ENCODE peak calls at places on chromosome 20, in ten cellular contexts. L, I, C, B, F, Q, H, S, P and G are unnamed samples. For H3K4me1 and H3K36me3, the result is how much of the 10 kb centered on the place peaks cover.

GRCh38 chr20:23332467-23332866 is 18.1 kb upstream of the NXT1 start:
- DNase-seq in H (no peak), I (no peak), P (no peak), Q (no peak), B (no peak), L (no peak), C (no peak), S (no peak), F (no peak), G (no peak)

GRCh38 chr20:47730744-47731143 is 54.5 kb downstream of the SULF2 start:
- DNase-seq in Q (no peak), H (no peak), C (no peak), B (no peak), P (no peak), I (no peak), L (no peak), S (no peak), F (no peak), G (no peak)

GRCh38 chr20:20580139-20580538 is 132.3 kb downstream of the RALGAPA2 start:
- DNase-seq in S (no peak), B (no peak), Q (no peak), L (no peak), F (no peak), C (no peak), P (no peak), H (no peak), I (no peak), G (no peak)

GRCh38 chr20:46433051-46433450 is 26.6 kb upstream of the ELMO2 start:
- DNase-seq in L (no peak), F (no peak), S (no peak), P (no peak), Q (no peak), C (no peak), B (no peak), H (no peak), I (no peak), G (no peak)

GRCh38 chr20:10565191-10565921 is 108.4 kb downstream of the JAG1 start:
- DNase-seq in F (no peak), H (no peak), I (no peak), C (no peak), P (no peak), B (peak), S (no peak), L (no peak), Q (no peak), G (no peak)

GRCh38 chr20:61896058-61896961 is 169.4 kb downstream of the TAF4 start:
- DNase-seq in S (peak), F (peak), P (no peak), L (peak), I (peak), H (no peak), C (no peak), B (peak), Q (peak), G (peak)

GRCh38 chr20:19944772-19945459 is 72.2 kb upstream of the NAA20 start:
- DNase-seq in H (no peak), L (no peak), P (no peak), C (no peak), Q (no peak), B (peak), I (peak), F (no peak), S (no peak), G (no peak)

GRCh38 chr20:14234666-14235295 is 102.6 kb downstream of the FLRT3 start:
- DNase-seq in S (no peak), I (peak), B (peak), L (no peak), H (no peak), C (no peak), F (no peak), P (no peak), Q (no peak), G (no peak)

GRCh38 chr20:21096321-21097043 is 9.7 kb downstream of the LINC00237 start:
- DNase-seq in H (no peak), P (no peak), B (peak), I (no peak), L (no peak), F (no peak), C (no peak), Q (peak), S (no peak), G (peak)

DNA sequence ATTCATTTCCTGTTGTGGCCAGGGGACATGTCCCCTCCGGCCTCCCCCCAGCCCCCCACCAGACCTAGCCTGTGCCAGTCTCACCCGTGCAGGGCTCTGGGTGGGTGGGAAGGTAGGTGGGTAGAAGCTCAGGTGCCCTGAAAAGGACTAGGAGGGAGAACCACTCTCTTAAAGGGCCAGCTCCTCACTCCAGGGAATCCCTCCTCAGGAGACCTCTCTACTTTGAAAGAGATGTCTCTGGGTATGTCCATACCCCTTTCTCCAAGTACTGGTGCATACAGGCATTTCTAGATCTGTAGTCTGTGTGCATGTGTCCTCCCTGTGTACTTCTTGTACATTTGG is 60.8 kb upstream of the EPB41L1 start:
- DNase-seq in S (no peak), B (no peak), L (no peak), H (no peak), Q (no peak), P (no peak), C (no peak), I (no peak), F (no peak), G (no peak)
- H3K4me1 ChIP-seq in S (under half), B (under half), L (under half), H (under half), Q (under half), P (under half), C (half or more), I (under half), F (under half), G (under half)

DNA sequence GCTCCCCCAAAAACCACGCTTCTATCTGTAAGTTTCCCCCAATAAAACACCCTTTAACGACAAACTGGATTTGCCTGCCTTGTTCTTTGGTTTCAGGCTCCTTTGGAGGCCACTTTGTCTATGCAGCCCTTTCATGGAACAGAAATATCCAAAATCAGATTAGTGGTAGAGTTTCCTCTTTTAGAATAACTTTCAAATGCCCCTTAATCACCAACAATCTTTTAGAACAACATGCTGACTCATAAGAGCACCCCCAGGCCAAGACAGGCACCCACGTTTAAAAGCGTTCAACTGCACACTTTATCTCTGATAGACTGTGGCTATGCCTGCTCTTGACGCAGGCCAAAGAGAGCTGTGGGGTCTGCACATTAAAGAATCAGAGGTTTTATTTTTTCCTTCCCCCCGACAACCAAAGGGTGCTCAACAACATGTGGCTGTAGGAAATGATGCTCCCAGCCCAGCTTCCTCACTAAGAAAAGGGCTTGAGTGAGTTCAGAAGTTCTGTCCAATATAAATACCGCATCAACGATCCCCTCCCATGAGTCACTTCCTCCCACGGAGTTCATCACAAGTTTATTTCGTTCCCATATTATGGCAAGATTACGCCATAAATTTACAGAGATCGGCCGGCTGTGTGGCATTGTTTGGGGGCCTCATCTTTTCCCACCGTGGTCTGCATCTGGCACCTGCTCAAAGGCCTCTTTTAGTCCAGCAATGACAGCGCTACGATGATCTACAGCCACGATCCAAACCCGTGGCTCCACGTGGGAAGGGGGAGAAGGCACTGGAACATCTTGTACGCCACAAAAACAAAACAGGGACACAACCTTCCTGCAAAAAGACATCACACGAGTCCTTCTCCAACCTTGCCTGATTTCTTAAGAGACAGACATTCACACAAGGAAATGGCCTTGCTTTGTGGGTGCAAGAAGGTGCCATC is 88.8 kb upstream of the NFATC2 start:
- DNase-seq in F (no peak), L (no peak), C (no peak), H (no peak), Q (no peak), P (no peak), S (peak), B (peak), I (peak), G (no peak)
- H3K4me3 ChIP-seq in F (no peak), L (no peak), C (no peak), H (no peak), Q (no peak), P (no peak), S (peak), B (peak), I (no peak), G (no peak)

GRCh38 chr20:58986968-58987517 is 6.0 kb downstream of the NELFCD start:
- DNase-seq in F (no peak), P (no peak), C (peak), H (no peak), I (no peak), L (peak), S (no peak), Q (no peak), B (no peak), G (no peak)

GRCh38 chr20:58990651-58991445 is 9.8 kb downstream of the NELFCD start:
- DNase-seq in H (no peak), F (no peak), L (no peak), P (no peak), S (no peak), C (peak), B (no peak), I (no peak), Q (no peak), G (no peak)

GRCh38 chr20:58988565-58988882 is 7.5 kb downstream of the NELFCD start:
- DNase-seq in H (no peak), L (no peak), B (no peak), Q (no peak), S (no peak), P (no peak), F (no peak), C (peak), I (no peak), G (no peak)

GRCh38 chr20:58987790-58988564 is 6.9 kb downstream of the NELFCD start:
- DNase-seq in H (no peak), F (no peak), C (peak), P (no peak), L (peak), I (no peak), B (no peak), Q (no peak), S (no peak), G (no peak)

GRCh38 chr20:58989196-58989595 is 8.1 kb downstream of the NELFCD start:
- DNase-seq in F (no peak), H (no peak), I (no peak), B (no peak), S (no peak), L (peak), C (peak), Q (no peak), P (no peak), G (no peak)
- H3K36me3 ChIP-seq in F (half or more), H (half or more), I (half or more), B (under half), S (half or more), L (half or more), C (under half), Q (under half), P (half or more), G (half or more)

GRCh38 chr20:1877604-1878195 is 17.5 kb upstream of the SIRPA start:
- DNase-seq in H (no peak), I (peak), C (no peak), B (no peak), Q (no peak), L (no peak), P (no peak), S (no peak), F (no peak), G (no peak)
- H3K4me1 ChIP-seq in H (under half), I (under half), C (under half), B (under half), Q (under half), L (under half), P (under half), S (under half), F (under half), G (under half)

DNA sequence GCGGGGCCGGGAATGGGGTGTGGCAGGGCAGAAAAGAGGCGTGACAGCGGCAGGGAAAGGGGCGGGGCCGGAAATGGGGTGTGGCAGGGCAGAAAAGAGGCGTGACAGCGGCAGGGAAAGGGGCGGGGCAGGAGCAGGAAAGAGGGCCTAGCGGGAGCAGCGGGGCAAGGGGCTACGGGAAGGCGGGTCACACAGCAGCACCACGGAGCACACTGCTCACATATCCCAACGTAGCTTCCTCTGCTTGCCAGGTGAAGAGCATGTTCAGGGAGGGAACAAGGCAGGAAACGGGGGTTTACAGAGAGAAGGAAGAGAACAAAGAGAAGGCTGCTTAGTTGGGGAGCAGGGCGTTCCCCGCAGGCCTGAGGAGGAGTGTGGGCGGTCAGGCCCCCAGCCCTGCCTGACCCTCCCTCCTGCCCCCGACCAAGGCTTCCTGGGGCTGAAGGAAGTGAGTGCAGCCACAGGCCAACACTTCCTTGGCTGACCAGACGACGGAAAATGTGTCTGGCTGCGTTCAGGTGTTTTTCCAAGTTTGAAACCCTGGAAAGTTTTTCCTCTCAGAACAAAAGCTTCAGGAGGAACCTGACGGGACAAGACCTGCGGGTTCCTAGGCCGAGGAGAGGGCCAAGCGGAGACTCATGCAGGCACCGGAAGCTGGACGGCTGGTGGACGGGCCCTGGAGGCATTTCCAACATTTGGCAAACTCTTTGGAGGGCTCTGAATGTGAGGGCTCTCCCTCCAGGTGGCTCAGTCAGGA is 13.8 kb downstream of the UCKL1 start:
- DNase-seq in S (peak), B (peak), F (no peak), L (no peak), C (peak), I (no peak), P (peak), Q (peak), H (peak), G (peak)
- H3K4me3 ChIP-seq in S (no peak), B (no peak), F (no peak), L (no peak), C (no peak), I (no peak), P (no peak), Q (no peak), H (no peak), G (no peak)

GRCh38 chr20:33659341-33660034 is 2.6 kb upstream of the C20orf144 start:
- DNase-seq in I (no peak), H (no peak), F (no peak), B (no peak), Q (no peak), P (no peak), C (peak), S (peak), L (no peak), G (no peak)

GRCh38 chr20:33658929-33659328 is 3.2 kb upstream of the C20orf144 start:
- DNase-seq in F (no peak), H (no peak), C (no peak), S (no peak), P (no peak), L (no peak), B (no peak), Q (no peak), I (no peak), G (no peak)

GRCh38 chr20:33660685-33661058 is 1.5 kb upstream of the C20orf144 start:
- DNase-seq in B (no peak), H (no peak), I (no peak), S (no peak), Q (no peak), C (peak), L (no peak), P (no peak), F (no peak), G (no peak)

GRCh38 chr20:33658510-33658909 is 3.6 kb upstream of the C20orf144 start:
- DNase-seq in P (no peak), B (no peak), H (no peak), L (no peak), F (no peak), C (peak), I (no peak), S (peak), Q (no peak), G (no peak)

GRCh38 chr20:33660035-33660684 is 2.0 kb upstream of the C20orf144 start:
- DNase-seq in H (no peak), I (no peak), P (no peak), F (no peak), Q (no peak), S (no peak), B (no peak), L (no peak), C (peak), G (no peak)
- H3K36me3 ChIP-seq in H (under half), I (half or more), P (under half), F (under half), Q (under half), S (under half), B (under half), L (under half), C (under half), G (under half)

DNA sequence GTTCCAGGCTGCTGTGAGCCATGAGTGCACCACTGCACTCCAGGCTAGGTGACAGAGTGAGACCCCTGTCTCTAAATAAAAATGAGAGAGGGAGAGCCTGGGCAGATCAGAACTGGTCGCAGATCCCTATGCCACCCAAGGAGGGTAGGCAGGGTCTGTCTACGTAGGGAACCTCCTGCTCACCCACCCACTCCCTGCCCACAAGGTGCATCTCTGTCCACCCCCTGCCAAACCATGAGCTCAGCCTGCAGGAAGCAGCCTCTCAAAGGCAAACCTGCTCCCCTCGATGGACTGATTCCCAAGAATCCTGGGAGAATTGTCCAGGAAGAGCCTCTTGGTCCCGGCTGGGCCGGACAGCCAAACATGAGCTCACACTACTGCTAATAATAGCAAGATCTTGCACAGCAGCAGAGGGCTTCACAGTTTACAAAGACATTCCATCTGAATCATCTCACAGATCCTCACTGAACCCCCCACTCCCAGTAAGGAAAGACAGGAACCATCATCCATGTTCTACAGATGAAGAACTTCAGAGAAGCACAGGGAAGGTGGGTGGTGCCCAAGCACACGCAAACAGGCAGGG is 27.8 kb upstream of the TLDC2 start:
- DNase-seq in I (peak), S (peak), L (no peak), C (no peak), F (no peak), H (no peak), Q (no peak), P (no peak), B (peak), G (no peak)
- H3K4me1 ChIP-seq in I (under half), S (half or more), L (half or more), C (under half), F (under half), H (under half), Q (under half), P (under half), B (under half), G (under half)

GRCh38 chr20:44217342-44218092 is 6.9 kb upstream of the OSER1 start:
- DNase-seq in B (peak), L (peak), I (peak), P (peak), Q (peak), H (peak), C (peak), S (peak), F (peak), G (peak)

GRCh38 chr20:44221368-44221767 is 10.8 kb upstream of the OSER1 start:
- DNase-seq in S (no peak), H (no peak), F (no peak), P (no peak), Q (no peak), C (no peak), L (no peak), B (no peak), I (no peak), G (no peak)

GRCh38 chr20:44219791-44220190 is 9.2 kb upstream of the OSER1 start:
- DNase-seq in P (no peak), L (no peak), Q (no peak), C (peak), I (no peak), F (no peak), B (no peak), H (no peak), S (no peak), G (no peak)

GRCh38 chr20:44218441-44218840 is 7.9 kb upstream of the OSER1 start:
- DNase-seq in Q (no peak), S (no peak), B (no peak), I (no peak), F (no peak), P (peak), L (no peak), C (no peak), H (peak), G (no peak)

GRCh38 chr20:44219287-44219686 is 8.7 kb upstream of the OSER1 start:
- DNase-seq in I (no peak), H (peak), C (no peak), L (no peak), F (no peak), B (no peak), S (no peak), P (peak), Q (no peak), G (no peak)
- H3K4me3 ChIP-seq in I (no peak), H (peak), C (no peak), L (no peak), F (no peak), B (no peak), S (peak), P (peak), Q (no peak), G (no peak)

GRCh38 chr20:32718749-32719348 is 24.4 kb downstream of the COMMD7 start:
- DNase-seq in S (no peak), L (no peak), I (no peak), Q (no peak), F (no peak), P (no peak), H (no peak), B (no peak), C (peak), G (no peak)
- H3K36me3 ChIP-seq in S (under half), L (under half), I (under half), Q (under half), F (under half), P (under half), H (under half), B (under half), C (under half), G (under half)